ENCODE peak calls at places on chromosomes 5 and 9, in four cellular contexts. I is cardiac muscle cell, M is tibial nerve, Z is A673. P is an unnamed sample. For H3K27me3, the result is how much of the 10 kb centered on the place peaks cover.

GRCh38 chr5:59021286-59021673 is 438.4 kb downstream of the RAB3C start:
- DNase-seq in I (no peak), M (no peak), Z (no peak), P (no peak)

GRCh38 chr5:147547730-147548129 is 37.9 kb upstream of the DPYSL3 start:
- DNase-seq in I (no peak), M (no peak), Z (no peak), P (no peak)

GRCh38 chr5:31632460-31632859 is 6.5 kb upstream of the PDZD2 start:
- DNase-seq in I (no peak), M (no peak), Z (no peak), P (no peak)

GRCh38 chr5:6450235-6450860 is 1.7 kb downstream of the UBE2QL1 start:
- DNase-seq in I (no peak), M (no peak), Z (no peak), P (no peak)

GRCh38 chr5:146995878-146996277 is 117.3 kb upstream of the PPP2R2B start:
- DNase-seq in I (peak), M (no peak), Z (no peak), P (no peak)

GRCh38 chr9:134436356-134436717 is 110.1 kb downstream of the RXRA start:
- DNase-seq in I (no peak), M (no peak), Z (no peak), P (no peak)

GRCh38 chr5:167759411-167759821 is 532.0 kb upstream of the WWC1 start:
- DNase-seq in I (no peak), M (no peak), Z (no peak), P (no peak)

GRCh38 chr5:122929001-122929400 is 83.6 kb downstream of the SNX24 start:
- DNase-seq in I (no peak), M (no peak), Z (no peak), P (no peak)

GRCh38 chr5:123882946-123883345 is 371.0 kb downstream of the CSNK1G3 start:
- DNase-seq in I (no peak), M (no peak), Z (peak), P (no peak)

GRCh38 chr5:637581-638450 is 25.7 kb downstream of the CEP72 start:
- DNase-seq in I (no peak), M (no peak), Z (no peak), P (no peak)

DNA sequence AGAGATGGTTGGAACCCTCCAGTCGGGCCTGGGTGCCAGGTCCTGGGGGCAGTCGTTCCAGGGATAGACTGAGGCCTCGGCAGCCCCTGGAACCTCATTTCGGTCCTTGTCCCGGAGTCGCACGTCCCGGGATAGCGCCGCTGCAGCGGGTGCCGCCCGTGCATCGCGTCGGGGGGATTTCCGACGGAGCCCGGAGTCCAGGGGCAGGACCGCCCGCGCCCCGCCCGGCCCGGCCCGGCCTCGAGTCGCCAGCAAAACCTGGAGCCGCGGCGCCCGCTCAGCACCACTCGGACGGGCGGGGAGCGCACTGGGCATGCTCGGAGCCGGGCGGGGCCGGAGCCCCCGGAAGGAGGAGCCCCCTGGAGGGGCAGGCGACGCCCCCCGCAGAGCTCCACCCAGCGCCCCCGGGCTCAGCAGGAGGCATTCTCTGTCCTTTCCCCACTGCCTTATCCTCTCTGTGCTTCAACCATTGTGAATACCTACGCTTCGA is 1.6 kb upstream of the PTPN3 start:
- DNase-seq in I (peak), M (no peak), Z (peak), P (no peak)
- H3K27me3 ChIP-seq in I (half or more), M (half or more), Z (half or more), P (under half)

GRCh38 chr5:21397693-21398092 is 1409.7 kb upstream of the CDH18 start:
- DNase-seq in I (no peak), M (no peak), Z (no peak), P (no peak)
- H3K27me3 ChIP-seq in I (under half), M (under half), Z (under half), P (under half)

GRCh38 chr5:135533794-135534193 is 2.0 kb downstream of the NEUROG1 start:
- DNase-seq in I (no peak), M (no peak), Z (no peak), P (no peak)

GRCh38 chr5:135535820-135536801 is at the start of gene NEUROG1:
- DNase-seq in I (peak), M (no peak), Z (peak), P (no peak)

GRCh38 chr5:135535420-135535819 is 344 bp downstream of the NEUROG1 start:
- DNase-seq in I (peak), M (no peak), Z (no peak), P (no peak)

GRCh38 chr5:135533346-135533745 is 2.4 kb downstream of the NEUROG1 start:
- DNase-seq in I (no peak), M (no peak), Z (no peak), P (no peak)

GRCh38 chr5:135534609-135535419 is 950 bp downstream of the NEUROG1 start:
- DNase-seq in I (no peak), M (no peak), Z (no peak), P (no peak)
- H3K27me3 ChIP-seq in I (half or more), M (half or more), Z (half or more), P (half or more)

GRCh38 chr9:118109542-118109941 is 405.3 kb downstream of the TLR4 start:
- DNase-seq in I (no peak), M (no peak), Z (no peak), P (no peak)
- H3K27me3 ChIP-seq in I (under half), M (under half), Z (under half), P (under half)

GRCh38 chr5:93594591-93595419 is 11.8 kb downstream of the NR2F1 start:
- DNase-seq in I (no peak), M (no peak), Z (no peak), P (peak)

GRCh38 chr5:93598141-93598996 is 15.3 kb downstream of the NR2F1 start:
- DNase-seq in I (no peak), M (no peak), Z (no peak), P (no peak)

GRCh38 chr5:93596310-93596675 is 13.3 kb downstream of the NR2F1 start:
- DNase-seq in I (no peak), M (no peak), Z (no peak), P (no peak)

GRCh38 chr5:93595420-93596136 is 12.6 kb downstream of the NR2F1 start:
- DNase-seq in I (no peak), M (no peak), Z (no peak), P (no peak)

DNA sequence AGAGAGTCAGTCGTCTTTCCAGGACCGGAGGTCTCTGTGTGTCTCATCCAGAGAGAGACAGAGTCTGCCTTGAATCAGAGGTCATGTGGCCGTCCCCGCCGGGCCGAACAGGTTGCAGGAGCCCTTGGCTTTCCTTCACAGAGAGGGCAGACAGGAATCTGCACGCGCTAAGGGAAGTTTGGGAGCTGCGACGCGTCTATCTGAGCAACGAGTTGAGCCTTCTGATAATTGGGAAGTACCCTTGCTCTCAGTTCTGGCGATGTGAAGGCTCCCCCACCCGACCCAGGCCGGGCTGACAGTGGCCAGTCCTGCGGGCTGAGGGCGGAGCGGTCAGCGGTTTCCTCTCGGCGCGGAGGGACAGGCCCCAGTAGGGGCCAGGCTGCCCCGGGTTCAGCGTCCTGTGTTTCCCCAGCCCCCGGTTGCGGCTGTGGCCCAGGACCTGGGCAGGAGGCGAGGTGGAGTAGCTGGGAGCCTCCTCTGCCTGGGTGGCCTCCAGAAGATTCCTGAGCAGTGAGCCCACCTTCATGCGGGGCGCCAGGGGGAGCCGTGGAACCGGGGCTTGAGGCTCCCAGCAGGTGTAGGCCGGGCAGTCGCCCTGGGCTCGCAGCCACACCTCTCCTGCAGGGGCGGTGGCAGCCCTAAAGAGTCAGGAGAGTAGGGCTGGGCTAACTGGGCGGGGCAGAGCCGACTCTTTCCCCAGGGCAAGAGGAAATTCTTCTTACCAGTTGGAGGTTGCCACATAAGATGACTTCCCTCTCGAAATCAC is 13.8 kb downstream of the NR2F1 start:
- DNase-seq in I (no peak), M (no peak), Z (no peak), P (peak)
- H3K27me3 ChIP-seq in I (half or more), M (under half), Z (under half), P (under half)

GRCh38 chr5:136195971-136196577 is 3.1 kb upstream of the SMIM32 start:
- DNase-seq in I (no peak), M (no peak), Z (no peak), P (no peak)
- H3K27me3 ChIP-seq in I (under half), M (half or more), Z (half or more), P (under half)

GRCh38 chr9:36840895-36841536 is 193.1 kb downstream of the PAX5 start:
- DNase-seq in I (no peak), M (no peak), Z (no peak), P (no peak)
- H3K27me3 ChIP-seq in I (under half), M (under half), Z (under half), P (under half)

GRCh38 chr9:29211681-29212589 is 1638.7 kb upstream of the C9orf72 start:
- DNase-seq in I (peak), M (no peak), Z (peak), P (no peak)

GRCh38 chr9:29212590-29213373 is 1639.5 kb upstream of the C9orf72 start:
- DNase-seq in I (peak), M (no peak), Z (peak), P (no peak)

GRCh38 chr9:29214702-29215248 is 1641.5 kb upstream of the C9orf72 start:
- DNase-seq in I (peak), M (no peak), Z (peak), P (no peak)

GRCh38 chr9:29214162-29214520 is 1640.9 kb upstream of the C9orf72 start:
- DNase-seq in I (peak), M (no peak), Z (peak), P (peak)

GRCh38 chr9:29213374-29214161 is 1640.3 kb upstream of the C9orf72 start:
- DNase-seq in I (peak), M (no peak), Z (peak), P (peak)
- H3K27me3 ChIP-seq in I (half or more), M (half or more), Z (under half), P (under half)